ENCODE peak calls at places on chromosomes 11 and 22, in seven cellular contexts. One of them, this sample, is unnamed.

GRCh38 chr11:44989831-44990566 is 39.3 kb upstream of the TP53I11 start:
- DNase-seq in HCT116: no peak
- DNase-seq in H1: no peak
- DNase-seq in SK-N-SH: peak; percentile 69
- DNase-seq in HepG2: no peak
- DNase-seq in K562: no peak
- DNase-seq in GM12878: no peak
- DNase-seq in this sample: no peak

GRCh38 chr11:11584937-11585336 is 36.9 kb downstream of the GALNT18 start:
- DNase-seq in HCT116: no peak
- DNase-seq in H1: no peak
- DNase-seq in SK-N-SH: no peak
- DNase-seq in HepG2: no peak
- DNase-seq in K562: no peak
- DNase-seq in GM12878: no peak
- DNase-seq in this sample: no peak

GRCh38 chr11:111530091-111530490 is 10.4 kb upstream of the LAYN start:
- DNase-seq in HCT116: no peak
- DNase-seq in H1: no peak
- DNase-seq in SK-N-SH: no peak
- DNase-seq in HepG2: no peak
- DNase-seq in K562: no peak
- DNase-seq in GM12878: no peak
- DNase-seq in this sample: no peak

GRCh38 chr22:17570851-17571631 is 7.7 kb downstream of the SLC25A18 start:
- DNase-seq in HCT116: no peak
- DNase-seq in H1: no peak
- DNase-seq in SK-N-SH: no peak
- DNase-seq in HepG2: no peak
- DNase-seq in K562: no peak
- DNase-seq in GM12878: no peak
- DNase-seq in this sample: no peak

GRCh38 chr22:50481440-50482106 is at the start of gene ADM2:
- DNase-seq in HCT116: no peak
- DNase-seq in H1: no peak
- DNase-seq in SK-N-SH: peak; percentile 91
- DNase-seq in HepG2: peak; percentile 24
- DNase-seq in K562: peak; percentile 75
- DNase-seq in GM12878: no peak
- DNase-seq in this sample: no peak

GRCh38 chr11:47485112-47485511 is 36.2 kb upstream of the RAPSN start:
- DNase-seq in HCT116: no peak
- DNase-seq in H1: no peak
- DNase-seq in SK-N-SH: no peak
- DNase-seq in HepG2: no peak
- DNase-seq in K562: no peak
- DNase-seq in GM12878: no peak
- DNase-seq in this sample: no peak

GRCh38 chr22:43110927-43111623 is 525 bp downstream of the BIK start:
- DNase-seq in HCT116: no peak
- DNase-seq in H1: no peak
- DNase-seq in SK-N-SH: peak; percentile 46
- DNase-seq in HepG2: no peak
- DNase-seq in K562: no peak
- DNase-seq in GM12878: no peak
- DNase-seq in this sample: no peak

GRCh38 chr11:119484741-119485605 is 62.0 kb upstream of the THY1 start:
- DNase-seq in HCT116: no peak
- DNase-seq in H1: no peak
- DNase-seq in SK-N-SH: no peak
- DNase-seq in HepG2: no peak
- DNase-seq in K562: peak; percentile 45
- DNase-seq in GM12878: no peak
- DNase-seq in this sample: no peak

GRCh38 chr22:41613456-41613855 is 7.4 kb downstream of the DESI1 start:
- DNase-seq in HCT116: no peak
- DNase-seq in H1: no peak
- DNase-seq in SK-N-SH: no peak
- DNase-seq in HepG2: peak; percentile 41
- DNase-seq in K562: no peak
- DNase-seq in GM12878: no peak
- DNase-seq in this sample: no peak

GRCh38 chr11:23278121-23278520 is 417.8 kb upstream of the CCDC179 start:
- DNase-seq in HCT116: no peak
- DNase-seq in H1: no peak
- DNase-seq in SK-N-SH: no peak
- DNase-seq in HepG2: no peak
- DNase-seq in K562: no peak
- DNase-seq in GM12878: no peak
- DNase-seq in this sample: no peak

GRCh38 chr11:128694618-128695481 is 978 bp downstream of the FLI1 start:
- DNase-seq in HCT116: no peak
- DNase-seq in H1: no peak
- DNase-seq in SK-N-SH: peak; percentile 66
- DNase-seq in HepG2: no peak
- DNase-seq in K562: no peak
- DNase-seq in GM12878: no peak
- DNase-seq in this sample: no peak

GRCh38 chr11:59754859-59755700 is at the start of gene STX3:
- DNase-seq in HCT116: peak; percentile 64
- DNase-seq in H1: no peak
- DNase-seq in SK-N-SH: peak; percentile 84
- DNase-seq in HepG2: peak; percentile 17
- DNase-seq in K562: peak; percentile 88
- DNase-seq in GM12878: no peak
- DNase-seq in this sample: peak; percentile 39

GRCh38 chr11:77468527-77468926 is 5.4 kb downstream of the PAK1 start:
- DNase-seq in HCT116: no peak
- DNase-seq in H1: no peak
- DNase-seq in SK-N-SH: no peak
- DNase-seq in HepG2: no peak
- DNase-seq in K562: no peak
- DNase-seq in GM12878: no peak
- DNase-seq in this sample: no peak

GRCh38 chr11:47992959-47993820 is 12.8 kb downstream of the PTPRJ start:
- DNase-seq in HCT116: peak; percentile 72
- DNase-seq in H1: no peak
- DNase-seq in SK-N-SH: no peak
- DNase-seq in HepG2: no peak
- DNase-seq in K562: peak; percentile 72
- DNase-seq in GM12878: no peak
- DNase-seq in this sample: peak; percentile 59

DNA sequence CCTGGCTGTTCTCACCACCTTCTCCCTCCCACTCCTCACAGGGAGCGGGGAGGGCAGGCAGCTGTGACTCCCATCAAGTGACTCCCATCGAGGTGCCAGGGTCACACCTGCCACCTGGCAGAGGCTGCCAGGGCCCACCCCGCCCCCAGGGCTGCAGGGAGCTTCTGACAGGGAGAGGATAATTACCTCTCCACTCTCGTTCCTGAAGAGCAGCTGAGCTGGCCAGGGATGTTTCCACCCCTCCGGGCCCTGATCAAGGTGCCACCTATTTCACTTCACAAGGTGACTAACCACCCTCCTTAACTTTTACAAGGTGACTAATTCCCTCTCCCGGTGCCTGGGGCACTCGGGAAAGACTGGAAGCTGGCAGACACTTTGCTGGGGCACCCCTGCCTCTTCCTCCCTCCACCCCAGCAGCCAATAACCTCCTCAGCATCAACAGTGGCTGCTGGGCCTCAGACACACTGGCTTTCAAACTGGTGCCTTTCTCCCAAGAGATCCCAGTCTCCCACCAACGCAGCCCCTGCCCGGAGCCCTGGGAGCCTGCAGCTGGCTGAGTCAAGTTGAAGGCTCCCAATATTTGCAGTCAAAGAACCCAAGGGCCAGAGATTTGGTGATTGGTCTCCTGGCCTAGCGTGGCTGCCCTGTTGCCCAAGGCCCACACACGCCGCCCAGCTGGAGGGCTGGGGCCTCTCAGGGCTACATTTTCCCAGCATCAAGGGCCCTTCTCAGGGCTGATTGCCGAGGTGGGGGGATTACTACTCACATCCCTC is 22.0 kb upstream of the MYRF start:
- DNase-seq in HCT116: peak; percentile 87
- DNase-seq in H1: no peak
- DNase-seq in SK-N-SH: no peak
- DNase-seq in HepG2: no peak
- DNase-seq in K562: no peak
- DNase-seq in GM12878: no peak
- DNase-seq in this sample: no peak
- TF ChIP-seq YY1 in HCT116: no peak
- TF ChIP-seq YY1 in H1: no peak
- TF ChIP-seq YY1 in SK-N-SH: no peak
- TF ChIP-seq YY1 in HepG2: no peak
- TF ChIP-seq YY1 in K562: no peak
- TF ChIP-seq YY1 in GM12878: no peak
- TF ChIP-seq YY1 in this sample: no peak

DNA sequence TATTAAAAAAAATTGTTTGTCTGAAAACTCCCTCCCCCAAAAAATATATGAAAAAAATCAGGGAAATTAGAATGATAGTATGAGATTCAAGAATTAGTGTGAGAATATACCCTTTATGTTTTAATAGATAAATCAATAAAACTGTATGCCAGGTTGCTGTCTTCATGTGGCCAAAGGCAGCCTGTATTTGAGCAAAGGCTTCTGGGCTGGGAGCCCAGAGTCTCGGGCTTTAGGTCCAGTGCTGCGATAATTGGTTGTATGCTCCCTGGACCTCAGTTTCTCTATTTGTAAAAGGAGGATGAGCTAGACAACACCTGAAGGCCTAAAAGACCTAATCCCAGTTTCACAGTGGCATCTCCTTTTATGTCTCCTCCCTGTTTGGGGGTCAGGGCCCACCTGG is 29.8 kb downstream of the THOC5 start:
- DNase-seq in HCT116: no peak
- DNase-seq in H1: no peak
- DNase-seq in SK-N-SH: no peak
- DNase-seq in HepG2: no peak
- DNase-seq in K562: no peak
- DNase-seq in GM12878: no peak
- DNase-seq in this sample: no peak
- H3K36me3 ChIP-seq in HCT116: peaks cover 67% of the 10 kb centered on the region
- H3K36me3 ChIP-seq in H1: peaks cover 75% of the 10 kb centered on the region
- H3K36me3 ChIP-seq in SK-N-SH: peaks cover 87% of the 10 kb centered on the region
- H3K36me3 ChIP-seq in HepG2: peaks cover 82% of the 10 kb centered on the region
- H3K36me3 ChIP-seq in K562: peaks cover 84% of the 10 kb centered on the region
- H3K36me3 ChIP-seq in GM12878: peaks cover 34% of the 10 kb centered on the region
- H3K36me3 ChIP-seq in this sample: peaks cover 83% of the 10 kb centered on the region

GRCh38 chr11:113997473-113997872 is 22.6 kb downstream of the HTR3A start:
- DNase-seq in HCT116: no peak
- DNase-seq in H1: no peak
- DNase-seq in SK-N-SH: no peak
- DNase-seq in HepG2: no peak
- DNase-seq in K562: no peak
- DNase-seq in GM12878: no peak
- DNase-seq in this sample: no peak

GRCh38 chr11:113998574-113998973 is 23.7 kb downstream of the HTR3A start:
- DNase-seq in HCT116: no peak
- DNase-seq in H1: no peak
- DNase-seq in SK-N-SH: no peak
- DNase-seq in HepG2: no peak
- DNase-seq in K562: no peak
- DNase-seq in GM12878: no peak
- DNase-seq in this sample: no peak

DNA sequence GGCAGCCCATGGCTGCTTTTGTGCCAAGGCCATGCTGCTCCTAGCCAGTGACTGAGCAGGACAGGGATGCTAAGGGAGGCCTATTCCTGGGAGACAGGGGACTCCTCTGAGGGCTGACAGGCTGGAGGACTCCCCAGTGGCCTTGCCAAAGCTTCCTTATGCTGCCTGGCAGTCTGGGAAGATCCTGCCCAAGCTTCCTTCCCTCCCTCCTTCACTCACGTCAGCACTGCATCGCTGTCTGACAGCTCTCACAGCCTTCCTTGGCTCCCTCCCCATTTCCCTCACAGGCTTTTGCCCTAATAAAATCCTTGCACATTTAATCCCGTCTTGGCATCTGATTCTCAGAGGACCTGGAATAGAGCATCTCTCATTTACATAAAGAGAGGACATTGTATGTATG is 26.5 kb downstream of the HTR3A start:
- DNase-seq in HCT116: no peak
- DNase-seq in H1: no peak
- DNase-seq in SK-N-SH: no peak
- DNase-seq in HepG2: no peak
- DNase-seq in K562: no peak
- DNase-seq in GM12878: no peak
- DNase-seq in this sample: no peak
- TF ChIP-seq YY1 in HCT116: no peak
- TF ChIP-seq YY1 in H1: no peak
- TF ChIP-seq YY1 in SK-N-SH: no peak
- TF ChIP-seq YY1 in HepG2: no peak
- TF ChIP-seq YY1 in K562: no peak
- TF ChIP-seq YY1 in GM12878: no peak
- TF ChIP-seq YY1 in this sample: no peak

GRCh38 chr11:32963721-32964120 is 52.0 kb upstream of the DEPDC7 start:
- DNase-seq in HCT116: no peak
- DNase-seq in H1: no peak
- DNase-seq in SK-N-SH: no peak
- DNase-seq in HepG2: no peak
- DNase-seq in K562: no peak
- DNase-seq in GM12878: no peak
- DNase-seq in this sample: no peak
- H3K36me3 ChIP-seq in HCT116: peaks cover 17% of the 10 kb centered on the region
- H3K36me3 ChIP-seq in H1: peaks cover 91% of the 10 kb centered on the region
- H3K36me3 ChIP-seq in SK-N-SH: peaks cover 11% of the 10 kb centered on the region
- H3K36me3 ChIP-seq in HepG2: peaks cover 43% of the 10 kb centered on the region
- H3K36me3 ChIP-seq in K562: peaks cover 73% of the 10 kb centered on the region
- H3K36me3 ChIP-seq in GM12878: no peaks in the 10 kb centered on the region
- H3K36me3 ChIP-seq in this sample: peaks cover 42% of the 10 kb centered on the region

GRCh38 chr22:24944224-24944937 is 2.1 kb downstream of the LHFPL7 start:
- DNase-seq in HCT116: no peak
- DNase-seq in H1: no peak
- DNase-seq in SK-N-SH: no peak
- DNase-seq in HepG2: peak; percentile 29
- DNase-seq in K562: no peak
- DNase-seq in GM12878: no peak
- DNase-seq in this sample: no peak

GRCh38 chr22:24942301-24942700 is 4.2 kb downstream of the LHFPL7 start:
- DNase-seq in HCT116: no peak
- DNase-seq in H1: no peak
- DNase-seq in SK-N-SH: no peak
- DNase-seq in HepG2: no peak
- DNase-seq in K562: no peak
- DNase-seq in GM12878: no peak
- DNase-seq in this sample: no peak

GRCh38 chr22:24935771-24936483 is 10.6 kb downstream of the LHFPL7 start:
- DNase-seq in HCT116: no peak
- DNase-seq in H1: no peak
- DNase-seq in SK-N-SH: no peak
- DNase-seq in HepG2: no peak
- DNase-seq in K562: no peak
- DNase-seq in GM12878: no peak
- DNase-seq in this sample: no peak

GRCh38 chr22:24937114-24937513 is 9.4 kb downstream of the LHFPL7 start:
- DNase-seq in HCT116: no peak
- DNase-seq in H1: no peak
- DNase-seq in SK-N-SH: peak; percentile 32
- DNase-seq in HepG2: peak; percentile 24
- DNase-seq in K562: no peak
- DNase-seq in GM12878: no peak
- DNase-seq in this sample: no peak

GRCh38 chr22:24938741-24939341 is 7.7 kb downstream of the LHFPL7 start:
- DNase-seq in HCT116: no peak
- DNase-seq in H1: no peak
- DNase-seq in SK-N-SH: peak; percentile 76
- DNase-seq in HepG2: peak; percentile 49
- DNase-seq in K562: peak; percentile 26
- DNase-seq in GM12878: no peak
- DNase-seq in this sample: no peak
- TF ChIP-seq YY1 in HCT116: peak; percentile 53
- TF ChIP-seq YY1 in H1: peak; percentile 90
- TF ChIP-seq YY1 in SK-N-SH: peak; percentile 19
- TF ChIP-seq YY1 in HepG2: no peak
- TF ChIP-seq YY1 in K562: no peak
- TF ChIP-seq YY1 in GM12878: peak; percentile 79
- TF ChIP-seq YY1 in this sample: no peak